ENCODE peak calls at places on chromosome 3, in ten cellular contexts. J is IMR-90; Z is thoracic aorta; P is astrocyte; G is nephron progenitor cell; S is CD4-positive, alpha-beta T cell; E is uterus; R is activated B cell treated with CpG ODN at 0.5 μM for 24 hours; N is psoas muscle; U is tibial nerve. L is an unnamed sample.

GRCh38 chr3:49122886-49123545 is 2.4 kb upstream of the USP19 start:
- DNase-seq in G (no peak), P (no peak), J (no peak), N (no peak), Z (no peak), U (no peak), S (no peak), R (no peak), E (no peak), L (no peak)

GRCh38 chr3:64443553-64444331 is 218.5 kb upstream of the PRICKLE2 start:
- DNase-seq in P (peak), E (no peak), U (peak), G (peak), R (no peak), Z (no peak), J (peak), N (no peak), S (no peak), L (no peak)

GRCh38 chr3:155946178-155946577 is 75.7 kb downstream of the GMPS start:
- DNase-seq in S (no peak), Z (no peak), U (peak), E (no peak), G (no peak), N (no peak), J (peak), P (peak), R (no peak), L (peak)

GRCh38 chr3:120192159-120192558 is 92.9 kb downstream of the GPR156 start:
- DNase-seq in G (no peak), E (no peak), Z (no peak), U (no peak), J (peak), N (no peak), S (no peak), R (no peak), P (peak), L (no peak)

GRCh38 chr3:23876901-23877300 is 39.9 kb downstream of the NKIRAS1 start:
- DNase-seq in U (no peak), G (no peak), E (no peak), Z (no peak), J (no peak), R (no peak), P (no peak), N (no peak), S (no peak), L (no peak)

GRCh38 chr3:32667072-32667582 is 17.9 kb upstream of the CNOT10 start:
- DNase-seq in J (no peak), S (no peak), N (no peak), P (no peak), Z (no peak), E (no peak), R (no peak), U (no peak), G (no peak), L (peak)

GRCh38 chr3:183653209-183654064 is 18.0 kb downstream of the KLHL24 start:
- DNase-seq in S (no peak), P (no peak), G (no peak), J (no peak), Z (no peak), R (no peak), E (no peak), U (no peak), N (no peak), L (no peak)

GRCh38 chr3:63979093-63979492 is 44.2 kb downstream of the PSMD6 start:
- DNase-seq in N (no peak), R (no peak), S (no peak), U (no peak), P (peak), G (no peak), J (no peak), E (no peak), Z (no peak), L (peak)

GRCh38 chr3:34843479-34843870 is 795.9 kb upstream of the ARPP21 start:
- DNase-seq in J (no peak), P (peak), N (no peak), R (no peak), S (no peak), E (no peak), U (no peak), G (no peak), Z (no peak), L (no peak)

GRCh38 chr3:35974872-35975271 is 335.5 kb downstream of the ARPP21 start:
- DNase-seq in U (no peak), Z (no peak), P (no peak), E (no peak), J (no peak), G (no peak), N (no peak), S (no peak), R (no peak), L (no peak)

GRCh38 chr3:134618473-134618860 is 32.4 kb downstream of the KY start:
- DNase-seq in R (no peak), N (no peak), G (no peak), E (no peak), P (no peak), Z (no peak), J (no peak), S (no peak), U (no peak), L (no peak)

GRCh38 chr3:177800565-177800964 is 603.3 kb upstream of the TBL1XR1 start:
- DNase-seq in N (no peak), G (no peak), U (no peak), P (peak), R (no peak), J (peak), S (no peak), Z (no peak), E (no peak), L (no peak)

GRCh38 chr3:186181901-186182300 is 73.0 kb upstream of the ETV5 start:
- DNase-seq in J (no peak), N (no peak), E (no peak), G (no peak), Z (no peak), R (no peak), U (no peak), S (no peak), P (no peak), L (no peak)

GRCh38 chr3:183254816-183255730 is 2.0 kb downstream of the B3GNT5 start:
- DNase-seq in S (no peak), P (peak), U (no peak), G (peak), Z (no peak), E (no peak), J (peak), R (no peak), N (no peak), L (peak)

GRCh38 chr3:151178208-151178845 is 24.7 kb downstream of the GPR171 start:
- DNase-seq in S (no peak), P (no peak), R (no peak), U (no peak), E (no peak), G (no peak), J (no peak), N (no peak), Z (no peak), L (no peak)

GRCh38 chr3:188233320-188233719 is 79.4 kb downstream of the LPP start:
- DNase-seq in S (no peak), Z (no peak), E (no peak), N (no peak), U (no peak), J (peak), G (no peak), R (no peak), P (peak), L (peak)

GRCh38 chr3:152073267-152073666 is 195.5 kb upstream of the MBNL1 start:
- DNase-seq in R (no peak), E (no peak), P (peak), S (no peak), G (no peak), U (no peak), J (peak), Z (no peak), N (no peak), L (no peak)

GRCh38 chr3:6667354-6667753 is 193.6 kb upstream of the GRM7 start:
- DNase-seq in S (no peak), Z (no peak), P (no peak), U (no peak), N (no peak), R (no peak), G (no peak), E (no peak), J (no peak), L (no peak)

GRCh38 chr3:124246949-124247348 is 255.0 kb upstream of the ROPN1 start:
- DNase-seq in S (no peak), P (peak), N (no peak), E (no peak), U (no peak), J (peak), Z (no peak), R (no peak), G (no peak), L (peak)

GRCh38 chr3:16838561-16838960 is 46.2 kb upstream of the PLCL2 start:
- DNase-seq in N (peak), S (no peak), J (no peak), R (no peak), E (no peak), Z (no peak), P (no peak), G (no peak), U (no peak), L (no peak)

GRCh38 chr3:129087138-129087702 is 26.6 kb downstream of the GP9 start:
- DNase-seq in J (peak), Z (peak), P (peak), N (no peak), G (no peak), E (peak), R (no peak), U (peak), S (no peak), L (peak)

GRCh38 chr3:185685231-185686035 is 99.3 kb downstream of the SENP2 start:
- DNase-seq in E (no peak), G (no peak), N (no peak), U (no peak), P (no peak), Z (no peak), S (no peak), J (no peak), R (no peak), L (no peak)

GRCh38 chr3:54950391-54951003 is 22.6 kb upstream of the LRTM1 start:
- DNase-seq in R (no peak), S (no peak), G (no peak), U (no peak), Z (no peak), P (no peak), N (no peak), E (no peak), J (no peak), L (no peak)

GRCh38 chr3:77147836-77148578 is 108.1 kb downstream of the ROBO2 start:
- DNase-seq in R (no peak), U (no peak), S (no peak), P (peak), J (no peak), G (no peak), Z (no peak), N (no peak), E (no peak), L (peak)

GRCh38 chr3:16338999-16339398 is 74.0 kb downstream of the OXNAD1 start:
- DNase-seq in Z (peak), P (peak), E (no peak), R (no peak), U (no peak), J (peak), G (no peak), N (no peak), S (no peak), L (peak)

GRCh38 chr3:66041116-66041515 is 2.4 kb upstream of the MAGI1 start:
- DNase-seq in R (no peak), Z (no peak), U (no peak), G (no peak), E (no peak), J (peak), S (no peak), N (no peak), P (peak), L (no peak)

GRCh38 chr3:183508818-183509217 is 46.7 kb downstream of the KLHL6 start:
- DNase-seq in S (no peak), G (no peak), N (no peak), U (no peak), Z (no peak), J (no peak), R (no peak), E (no peak), P (no peak), L (no peak)

GRCh38 chr3:189001559-189001958 is 170.2 kb upstream of the TPRG1 start:
- DNase-seq in R (no peak), Z (no peak), P (peak), J (peak), N (no peak), G (no peak), E (no peak), U (no peak), S (no peak), L (peak)

GRCh38 chr3:177357352-177358084 is 160.2 kb upstream of the TBL1XR1 start:
- DNase-seq in P (peak), G (no peak), R (no peak), U (no peak), Z (no peak), E (peak), S (no peak), N (no peak), J (peak), L (peak)

GRCh38 chr3:159418571-159419526 is 569.8 kb upstream of the IL12A start:
- DNase-seq in Z (no peak), P (peak), J (peak), G (no peak), E (no peak), U (no peak), N (no peak), S (no peak), R (no peak), L (peak)

GRCh38 chr3:123757281-123757940 is 126.7 kb downstream of the MYLK start:
- DNase-seq in S (no peak), U (peak), Z (no peak), G (no peak), P (peak), N (peak), J (no peak), R (no peak), E (no peak), L (peak)

GRCh38 chr3:63914312-63914711 is 2.1 kb upstream of the SCAANT1 start:
- DNase-seq in U (peak), G (no peak), N (no peak), E (peak), J (peak), P (no peak), S (no peak), R (no peak), Z (no peak), L (peak)

GRCh38 chr3:111662012-111662411 is 66.9 kb upstream of the ZBED2 start:
- DNase-seq in G (no peak), R (no peak), J (no peak), P (no peak), Z (no peak), N (no peak), U (no peak), S (no peak), E (no peak), L (no peak)

GRCh38 chr3:29764059-29764458 is 483.2 kb downstream of the RBMS3 start:
- DNase-seq in N (no peak), R (no peak), Z (no peak), G (no peak), P (peak), J (peak), U (no peak), E (no peak), S (no peak), L (peak)

GRCh38 chr3:144463916-144464315 is 492.3 kb downstream of the DIPK2A start:
- DNase-seq in N (no peak), Z (no peak), G (no peak), E (no peak), S (no peak), J (no peak), P (no peak), R (no peak), U (no peak), L (no peak)

GRCh38 chr3:135134293-135134692 is 339.2 kb downstream of the EPHB1 start:
- DNase-seq in Z (no peak), S (no peak), G (no peak), J (no peak), E (no peak), R (no peak), N (no peak), P (no peak), U (no peak), L (no peak)

GRCh38 chr3:14774431-14774830 is 44.3 kb upstream of the FGD5 start:
- DNase-seq in G (no peak), R (no peak), U (no peak), J (no peak), S (no peak), P (no peak), Z (no peak), N (no peak), E (no peak), L (no peak)

GRCh38 chr3:137304313-137305056 is 346.7 kb downstream of the IL20RB start:
- DNase-seq in P (no peak), S (no peak), E (no peak), U (no peak), G (peak), R (no peak), J (no peak), N (no peak), Z (no peak), L (no peak)

DNA sequence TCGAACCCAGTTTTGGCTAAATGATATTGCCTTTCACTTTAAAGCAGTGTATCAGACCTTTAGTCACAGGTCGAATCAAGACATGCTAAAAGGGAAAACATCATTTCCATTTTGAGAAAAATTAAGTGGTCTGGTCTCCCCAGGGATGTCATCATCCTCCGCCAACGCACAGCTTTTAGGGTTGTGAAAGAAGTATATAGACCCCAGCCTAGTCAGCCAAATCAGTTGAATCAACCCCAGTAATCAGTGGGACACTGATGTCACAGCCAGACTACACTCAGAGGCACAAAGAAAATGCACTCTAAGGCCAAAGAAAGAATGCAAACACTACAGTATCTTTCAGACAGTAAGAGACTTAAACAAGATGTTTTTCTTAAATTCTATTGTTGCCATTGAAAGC is 187.4 kb downstream of the ZIC4 start:
- DNase-seq in E (no peak), J (no peak), S (no peak), G (no peak), R (no peak), Z (no peak), N (no peak), U (no peak), P (no peak), L (no peak)
- TF ChIP-seq CTCF in E (no peak), J (no peak), S (no peak), G (no peak), R (no peak), Z (no peak), N (no peak), U (no peak), P (no peak), L (no peak)

GRCh38 chr3:11212784-11213183 is 58.5 kb downstream of the HRH1 start:
- DNase-seq in N (no peak), R (no peak), E (no peak), S (no peak), U (no peak), J (no peak), G (no peak), Z (no peak), P (no peak), L (no peak)

GRCh38 chr3:11214451-11214987 is 57.7 kb upstream of the ATG7 start:
- DNase-seq in N (no peak), P (no peak), U (no peak), Z (no peak), J (no peak), S (no peak), R (no peak), E (no peak), G (no peak), L (no peak)

GRCh38 chr3:11213810-11214450 is 58.3 kb upstream of the ATG7 start:
- DNase-seq in P (no peak), E (no peak), J (no peak), S (no peak), Z (no peak), R (no peak), N (no peak), U (no peak), G (no peak), L (no peak)

GRCh38 chr3:11212301-11212613 is 58.0 kb downstream of the HRH1 start:
- DNase-seq in P (peak), G (no peak), N (no peak), U (no peak), Z (no peak), R (no peak), J (peak), E (no peak), S (no peak), L (peak)

GRCh38 chr3:11211531-11212300 is 57.4 kb downstream of the HRH1 start:
- DNase-seq in N (no peak), U (no peak), P (peak), Z (no peak), J (peak), G (no peak), S (no peak), R (no peak), E (peak), L (no peak)
- TF ChIP-seq CTCF in N (no peak), U (no peak), P (peak), Z (no peak), J (peak), G (no peak), S (no peak), R (no peak), E (no peak), L (peak)

GRCh38 chr3:148716657-148717056 is 19.0 kb downstream of the AGTR1 start:
- DNase-seq in E (no peak), G (no peak), S (no peak), Z (no peak), N (no peak), R (no peak), P (no peak), J (no peak), U (no peak), L (no peak)
- TF ChIP-seq CTCF in E (no peak), G (peak), S (no peak), Z (peak), N (no peak), R (no peak), P (no peak), J (no peak), U (no peak), L (no peak)

DNA sequence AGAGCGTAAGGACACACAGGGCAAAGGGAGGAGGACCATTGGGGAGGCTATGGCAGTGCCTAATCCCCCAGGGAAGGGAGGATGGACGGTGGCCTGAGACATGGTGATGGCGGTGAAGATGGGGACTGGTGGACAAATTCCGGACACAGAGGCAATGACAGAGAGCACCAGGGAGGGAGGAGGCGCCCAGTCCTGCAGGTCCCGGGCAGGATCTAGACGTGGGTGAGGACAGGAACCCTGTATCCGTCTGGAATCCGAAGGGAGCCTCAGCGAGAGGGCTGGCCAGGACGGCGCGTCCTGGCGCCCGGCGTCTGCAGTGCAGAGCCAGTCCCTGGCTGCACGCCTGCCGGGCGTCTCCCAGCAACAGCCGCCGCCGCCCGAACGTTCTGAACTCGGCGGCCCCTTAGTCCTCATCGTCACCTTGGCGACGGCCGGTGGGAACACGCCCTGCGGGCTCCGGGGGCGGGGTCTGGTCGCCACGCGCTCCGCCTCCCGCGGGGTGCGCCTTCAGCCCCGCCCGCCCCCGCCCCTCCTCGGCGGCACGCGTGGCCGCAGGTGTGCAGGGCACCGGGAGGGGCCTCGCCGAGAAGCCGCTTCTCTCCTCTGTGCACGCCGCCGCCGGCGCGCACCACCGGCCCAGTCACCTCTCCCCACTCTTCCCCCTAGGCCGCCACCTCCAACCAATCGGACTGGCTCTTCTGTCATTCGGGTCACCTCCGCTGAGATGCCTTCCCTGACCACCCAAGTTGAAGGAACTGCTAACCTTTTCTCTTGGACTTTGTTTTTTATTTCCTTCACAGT is 11.6 kb downstream of the XIRP1 start:
- DNase-seq in U (peak), S (peak), G (peak), N (peak), P (peak), Z (peak), R (peak), E (peak), J (peak), L (peak)
- TF ChIP-seq CTCF in U (peak), S (no peak), G (no peak), N (peak), P (no peak), Z (peak), R (no peak), E (no peak), J (peak), L (peak)

L was measured in bronchial epithelial cell.